ENCODE peak calls at places on chromosomes 16 and 17, in five cellular contexts. One of them, this sample, is unnamed.

GRCh38 chr17:68184816-68185436 is 62.9 kb upstream of the AMZ2 start:
- DNase-seq in breast epithelium: peak
- DNase-seq in K562: no peak
- DNase-seq in stomach: no peak
- DNase-seq in prostate gland: no peak
- DNase-seq in this sample: no peak

GRCh38 chr17:42796066-42796758 is 2.3 kb downstream of the COA3 start:
- DNase-seq in breast epithelium: no peak
- DNase-seq in K562: no peak
- DNase-seq in stomach: no peak
- DNase-seq in prostate gland: no peak
- DNase-seq in this sample: peak

GRCh38 chr16:24070851-24071250 is 185.3 kb upstream of the CACNG3 start:
- DNase-seq in breast epithelium: no peak
- DNase-seq in K562: peak
- DNase-seq in stomach: no peak
- DNase-seq in prostate gland: no peak
- DNase-seq in this sample: no peak

GRCh38 chr16:4696905-4697866 is 3.8 kb downstream of the NUDT16L1 start:
- DNase-seq in breast epithelium: no peak
- DNase-seq in K562: no peak
- DNase-seq in stomach: no peak
- DNase-seq in prostate gland: no peak
- DNase-seq in this sample: no peak

GRCh38 chr17:58757162-58757613 is 1.5 kb downstream of the PPM1E start:
- DNase-seq in breast epithelium: no peak
- DNase-seq in K562: no peak
- DNase-seq in stomach: no peak
- DNase-seq in prostate gland: no peak
- DNase-seq in this sample: no peak

GRCh38 chr17:35069311-35069710 is 5.8 kb upstream of the RFFL start:
- DNase-seq in breast epithelium: no peak
- DNase-seq in K562: no peak
- DNase-seq in stomach: no peak
- DNase-seq in prostate gland: no peak
- DNase-seq in this sample: no peak

GRCh38 chr16:5025171-5025632 is 8.5 kb downstream of the NAGPA start:
- DNase-seq in breast epithelium: no peak
- DNase-seq in K562: no peak
- DNase-seq in stomach: peak
- DNase-seq in prostate gland: no peak
- DNase-seq in this sample: no peak

GRCh38 chr17:38329808-38330730 is 13.7 kb downstream of the GPR179 start:
- DNase-seq in breast epithelium: no peak
- DNase-seq in K562: no peak
- DNase-seq in stomach: no peak
- DNase-seq in prostate gland: no peak
- DNase-seq in this sample: no peak

GRCh38 chr17:79849953-79850352 is 10.7 kb upstream of the CBX4 start:
- DNase-seq in breast epithelium: no peak
- DNase-seq in K562: no peak
- DNase-seq in stomach: no peak
- DNase-seq in prostate gland: no peak
- DNase-seq in this sample: no peak

GRCh38 chr16:63530208-63530607 is 1494.0 kb upstream of the CDH8 start:
- DNase-seq in breast epithelium: no peak
- DNase-seq in K562: no peak
- DNase-seq in stomach: no peak
- DNase-seq in prostate gland: no peak
- DNase-seq in this sample: no peak

GRCh38 chr16:85888405-85889331 is 10.3 kb upstream of the IRF8 start:
- DNase-seq in breast epithelium: no peak
- DNase-seq in K562: no peak
- DNase-seq in stomach: no peak
- DNase-seq in prostate gland: no peak
- DNase-seq in this sample: no peak

GRCh38 chr17:77929180-77929564 is 29.3 kb upstream of the TNRC6C start:
- DNase-seq in breast epithelium: no peak
- DNase-seq in K562: no peak
- DNase-seq in stomach: no peak
- DNase-seq in prostate gland: no peak
- DNase-seq in this sample: no peak

GRCh38 chr16:72409428-72409827 is 237.5 kb upstream of the PMFBP1 start:
- DNase-seq in breast epithelium: no peak
- DNase-seq in K562: no peak
- DNase-seq in stomach: no peak
- DNase-seq in prostate gland: no peak
- DNase-seq in this sample: no peak

GRCh38 chr16:54080524-54081008 is 206.0 kb downstream of the IRX3 start:
- DNase-seq in breast epithelium: peak
- DNase-seq in K562: no peak
- DNase-seq in stomach: peak
- DNase-seq in prostate gland: peak
- DNase-seq in this sample: no peak

GRCh38 chr17:56679148-56679766 is 85.8 kb downstream of the NOG start:
- DNase-seq in breast epithelium: no peak
- DNase-seq in K562: peak
- DNase-seq in stomach: no peak
- DNase-seq in prostate gland: no peak
- DNase-seq in this sample: no peak

GRCh38 chr16:11783319-11784047 is 13.6 kb downstream of the ZC3H7A start:
- DNase-seq in breast epithelium: no peak
- DNase-seq in K562: peak
- DNase-seq in stomach: no peak
- DNase-seq in prostate gland: no peak
- DNase-seq in this sample: no peak

GRCh38 chr16:50351116-50351515 is 17.7 kb downstream of the BRD7 start:
- DNase-seq in breast epithelium: no peak
- DNase-seq in K562: no peak
- DNase-seq in stomach: no peak
- DNase-seq in prostate gland: no peak
- DNase-seq in this sample: no peak

GRCh38 chr16:183005-183404 is 2.7 kb downstream of the HBQ1 start:
- DNase-seq in breast epithelium: no peak
- DNase-seq in K562: no peak
- DNase-seq in stomach: no peak
- DNase-seq in prostate gland: no peak
- DNase-seq in this sample: no peak
- TF ChIP-seq POLR2AphosphoS5 in breast epithelium: no peak
- TF ChIP-seq POLR2AphosphoS5 in K562: no peak
- TF ChIP-seq POLR2AphosphoS5 in stomach: no peak
- TF ChIP-seq POLR2AphosphoS5 in prostate gland: no peak
- TF ChIP-seq POLR2AphosphoS5 in this sample: no peak

GRCh38 chr16:56355221-56355620 is 70.1 kb downstream of the AMFR start:
- DNase-seq in breast epithelium: no peak
- DNase-seq in K562: no peak
- DNase-seq in stomach: peak
- DNase-seq in prostate gland: no peak
- DNase-seq in this sample: no peak

GRCh38 chr16:56357765-56358322 is 67.5 kb downstream of the AMFR start:
- DNase-seq in breast epithelium: no peak
- DNase-seq in K562: no peak
- DNase-seq in stomach: peak
- DNase-seq in prostate gland: no peak
- DNase-seq in this sample: no peak

GRCh38 chr16:56355786-56356275 is 69.5 kb downstream of the AMFR start:
- DNase-seq in breast epithelium: no peak
- DNase-seq in K562: peak
- DNase-seq in stomach: peak
- DNase-seq in prostate gland: no peak
- DNase-seq in this sample: peak

GRCh38 chr16:56357291-56357764 is 68.0 kb downstream of the AMFR start:
- DNase-seq in breast epithelium: no peak
- DNase-seq in K562: no peak
- DNase-seq in stomach: peak
- DNase-seq in prostate gland: no peak
- DNase-seq in this sample: peak

DNA sequence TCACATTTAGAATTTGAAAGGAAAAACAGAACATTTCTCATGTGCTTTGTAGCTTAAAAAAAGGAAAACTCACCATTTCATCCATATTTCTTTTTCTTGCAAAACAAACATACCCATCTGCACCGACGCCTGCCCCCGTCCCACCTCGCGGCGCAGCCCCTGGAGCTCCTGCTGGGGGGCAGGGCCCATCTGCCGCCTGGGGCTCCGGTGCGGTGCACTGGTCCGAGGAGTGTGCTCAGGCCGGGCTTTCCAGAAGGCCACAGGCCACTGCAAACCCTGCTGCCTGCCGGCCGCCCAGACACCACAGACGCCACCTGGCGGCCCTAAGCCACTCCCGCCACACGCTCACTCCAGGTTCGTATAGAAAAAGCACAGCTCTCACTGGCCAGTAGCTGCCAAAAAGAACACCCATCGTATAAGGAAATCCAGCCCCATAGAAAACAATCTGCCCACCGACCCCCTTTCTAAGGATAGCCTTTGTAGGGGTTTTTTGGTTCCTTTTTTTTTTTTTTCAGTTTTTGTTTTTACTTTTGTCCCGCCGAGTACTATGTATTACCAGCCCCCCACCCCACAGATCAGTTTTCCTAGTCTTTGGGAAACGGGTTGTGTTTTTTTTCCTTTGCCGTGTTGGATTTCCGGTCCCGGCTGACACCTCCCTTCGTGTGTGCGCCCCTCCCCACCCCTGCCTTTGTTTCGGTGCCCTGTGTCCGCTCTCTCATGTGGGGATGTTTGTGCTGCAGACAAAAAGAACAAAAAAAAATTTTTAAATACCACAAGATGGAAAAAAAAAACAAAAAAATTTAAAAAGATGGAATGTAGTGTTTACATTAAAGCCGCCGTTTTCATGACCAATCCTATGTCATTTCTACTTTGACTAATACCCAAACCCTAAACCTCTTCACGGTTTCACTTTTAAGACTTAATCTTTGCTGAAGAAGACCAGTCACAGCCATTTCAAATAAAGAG is 68.8 kb downstream of the AMFR start:
- DNase-seq in breast epithelium: peak
- DNase-seq in K562: peak
- DNase-seq in stomach: peak
- DNase-seq in prostate gland: peak
- DNase-seq in this sample: peak
- TF ChIP-seq POLR2AphosphoS5 in breast epithelium: no peak
- TF ChIP-seq POLR2AphosphoS5 in K562: no peak
- TF ChIP-seq POLR2AphosphoS5 in stomach: peak
- TF ChIP-seq POLR2AphosphoS5 in prostate gland: no peak
- TF ChIP-seq POLR2AphosphoS5 in this sample: no peak

GRCh38 chr16:801584-802363 is 1.2 kb upstream of the GNG13 start:
- DNase-seq in breast epithelium: no peak
- DNase-seq in K562: peak
- DNase-seq in stomach: no peak
- DNase-seq in prostate gland: no peak
- DNase-seq in this sample: peak

GRCh38 chr16:802914-803750 is 2.6 kb upstream of the GNG13 start:
- DNase-seq in breast epithelium: no peak
- DNase-seq in K562: no peak
- DNase-seq in stomach: no peak
- DNase-seq in prostate gland: no peak
- DNase-seq in this sample: peak

GRCh38 chr16:803751-804075 is 3.2 kb upstream of the GNG13 start:
- DNase-seq in breast epithelium: no peak
- DNase-seq in K562: no peak
- DNase-seq in stomach: no peak
- DNase-seq in prostate gland: no peak
- DNase-seq in this sample: no peak

GRCh38 chr16:800834-801488 is 427 bp upstream of the GNG13 start:
- DNase-seq in breast epithelium: no peak
- DNase-seq in K562: no peak
- DNase-seq in stomach: no peak
- DNase-seq in prostate gland: no peak
- DNase-seq in this sample: peak

DNA sequence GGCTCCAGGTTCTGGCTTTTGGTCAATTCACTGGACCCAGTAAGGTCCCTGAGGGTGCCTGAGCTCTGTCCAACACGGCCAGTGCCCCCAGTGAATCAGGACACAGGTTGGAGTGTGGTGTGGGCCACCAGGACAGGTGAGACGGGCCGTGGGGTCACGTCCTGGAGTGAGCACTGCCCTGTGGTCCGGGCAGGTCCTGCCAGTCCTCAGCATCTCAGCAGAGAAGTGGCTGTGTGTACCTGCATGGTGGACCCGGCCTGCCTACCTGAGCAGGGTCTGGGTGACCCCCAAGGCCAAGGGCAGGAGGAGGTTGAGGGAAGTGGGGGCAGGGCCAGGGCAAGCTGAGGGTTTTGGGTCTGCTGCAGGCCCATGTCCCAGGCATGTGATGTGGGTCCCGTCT is 1.9 kb upstream of the GNG13 start:
- DNase-seq in breast epithelium: no peak
- DNase-seq in K562: no peak
- DNase-seq in stomach: no peak
- DNase-seq in prostate gland: no peak
- DNase-seq in this sample: no peak
- TF ChIP-seq POLR2AphosphoS5 in breast epithelium: no peak
- TF ChIP-seq POLR2AphosphoS5 in K562: no peak
- TF ChIP-seq POLR2AphosphoS5 in stomach: no peak
- TF ChIP-seq POLR2AphosphoS5 in prostate gland: no peak
- TF ChIP-seq POLR2AphosphoS5 in this sample: no peak

GRCh38 chr17:8556074-8556473 is 74.5 kb downstream of the MYH10 start:
- DNase-seq in breast epithelium: no peak
- DNase-seq in K562: no peak
- DNase-seq in stomach: no peak
- DNase-seq in prostate gland: no peak
- DNase-seq in this sample: no peak

GRCh38 chr17:8563024-8563776 is 67.3 kb downstream of the MYH10 start:
- DNase-seq in breast epithelium: no peak
- DNase-seq in K562: no peak
- DNase-seq in stomach: no peak
- DNase-seq in prostate gland: no peak
- DNase-seq in this sample: no peak

GRCh38 chr17:8555062-8555461 is 75.5 kb downstream of the MYH10 start:
- DNase-seq in breast epithelium: no peak
- DNase-seq in K562: no peak
- DNase-seq in stomach: no peak
- DNase-seq in prostate gland: no peak
- DNase-seq in this sample: no peak

GRCh38 chr17:8552582-8553320 is 77.8 kb downstream of the MYH10 start:
- DNase-seq in breast epithelium: no peak
- DNase-seq in K562: no peak
- DNase-seq in stomach: no peak
- DNase-seq in prostate gland: no peak
- DNase-seq in this sample: peak

DNA sequence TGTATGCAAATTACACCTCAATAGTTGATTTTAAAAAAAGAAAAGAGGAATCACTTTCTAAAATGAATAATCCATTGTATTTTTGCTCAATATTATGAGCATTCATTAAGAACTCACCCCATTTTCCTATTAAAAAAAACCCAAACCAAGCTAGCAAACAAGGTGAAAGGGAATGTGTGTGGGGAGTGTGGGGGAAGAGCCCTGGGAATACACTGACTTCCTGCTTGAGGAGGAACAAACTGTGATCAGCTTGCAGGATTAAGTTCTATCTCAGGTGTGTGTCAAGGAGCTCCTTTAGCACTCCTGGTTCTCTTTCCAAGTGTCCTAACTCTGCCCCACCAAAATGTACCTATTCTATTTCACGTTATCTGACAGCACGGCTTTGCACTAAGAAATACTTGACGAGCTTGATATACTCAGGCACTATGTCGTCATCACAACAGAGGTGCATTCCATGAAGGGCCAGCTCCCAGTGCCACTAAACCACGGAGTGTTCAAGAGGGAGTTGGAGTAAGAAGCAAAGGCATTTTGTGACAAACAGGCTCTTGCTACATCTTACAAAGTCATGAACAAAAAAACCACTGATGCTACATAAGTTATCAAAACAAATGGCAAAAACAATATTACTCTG is 73.2 kb downstream of the MYH10 start:
- DNase-seq in breast epithelium: no peak
- DNase-seq in K562: no peak
- DNase-seq in stomach: no peak
- DNase-seq in prostate gland: no peak
- DNase-seq in this sample: no peak
- TF ChIP-seq POLR2AphosphoS5 in breast epithelium: no peak
- TF ChIP-seq POLR2AphosphoS5 in K562: no peak
- TF ChIP-seq POLR2AphosphoS5 in stomach: no peak
- TF ChIP-seq POLR2AphosphoS5 in prostate gland: no peak
- TF ChIP-seq POLR2AphosphoS5 in this sample: no peak